ENCODE peak calls at places on chromosomes 7 and 10, in seven cellular contexts. E, B, K, Y, L, T and R are unnamed samples.

GRCh38 chr10:63696205-63696604 is 175.0 kb downstream of the REEP3 start:
- DNase-seq in E (no peak), B (no peak), K (no peak), Y (no peak), L (no peak), T (no peak), R (no peak)

GRCh38 chr10:31157125-31157983 is 125.7 kb upstream of the ZNF438 start:
- DNase-seq in E (no peak), B (peak), K (no peak), Y (no peak), L (no peak), T (peak), R (no peak)

GRCh38 chr10:123156091-123156490 is 1.9 kb downstream of the BUB3 start:
- DNase-seq in E (no peak), B (peak), K (no peak), Y (no peak), L (no peak), T (peak), R (peak)

GRCh38 chr7:155590215-155591023 is 44.1 kb upstream of the CNPY1 start:
- DNase-seq in E (no peak), B (peak), K (no peak), Y (peak), L (no peak), T (peak), R (no peak)

GRCh38 chr10:109894516-109894915 is 28.8 kb downstream of the XPNPEP1 start:
- DNase-seq in E (no peak), B (peak), K (no peak), Y (no peak), L (no peak), T (peak), R (peak)

GRCh38 chr7:72753781-72754180 is 74.2 kb downstream of the TYW1B start:
- DNase-seq in E (no peak), B (no peak), K (no peak), Y (no peak), L (no peak), T (no peak), R (no peak)

GRCh38 chr10:45602082-45602730 is 70.4 kb downstream of the ZFAND4 start:
- DNase-seq in E (no peak), B (peak), K (no peak), Y (no peak), L (no peak), T (peak), R (peak)

GRCh38 chr10:74213571-74214162 is 62.6 kb downstream of the ADK start:
- DNase-seq in E (peak), B (no peak), K (no peak), Y (peak), L (peak), T (peak), R (peak)

GRCh38 chr7:6160191-6160623 is 112.2 kb downstream of the CYTH3 start:
- DNase-seq in E (no peak), B (peak), K (peak), Y (peak), L (no peak), T (peak), R (peak)

GRCh38 chr10:124229516-124230051 is 136.2 kb upstream of the CHST15 start:
- DNase-seq in E (no peak), B (no peak), K (no peak), Y (no peak), L (no peak), T (no peak), R (no peak)

GRCh38 chr7:158975526-158976467 is 119.4 kb downstream of the DYNC2I1 start:
- DNase-seq in E (no peak), B (no peak), K (no peak), Y (no peak), L (no peak), T (no peak), R (no peak)

GRCh38 chr7:34281260-34281659 is 375.9 kb downstream of the BMPER start:
- DNase-seq in E (no peak), B (no peak), K (no peak), Y (peak), L (no peak), T (no peak), R (peak)

GRCh38 chr7:158558816-158559215 is 28.8 kb downstream of the PTPRN2 start:
- DNase-seq in E (no peak), B (no peak), K (no peak), Y (no peak), L (no peak), T (no peak), R (no peak)

GRCh38 chr10:77925795-77926565 is 575 bp downstream of the DLG5 start:
- DNase-seq in E (no peak), B (no peak), K (peak), Y (peak), L (no peak), T (peak), R (peak)

GRCh38 chr10:80769700-80770160 is 232.0 kb downstream of the SH2D4B start:
- DNase-seq in E (no peak), B (no peak), K (no peak), Y (peak), L (no peak), T (no peak), R (no peak)

GRCh38 chr7:7103343-7104313 is 78.7 kb upstream of the C1GALT1 start:
- DNase-seq in E (no peak), B (peak), K (no peak), Y (peak), L (no peak), T (peak), R (peak)

GRCh38 chr10:62025134-62025794 is 123.8 kb downstream of the ARID5B start:
- DNase-seq in E (no peak), B (peak), K (no peak), Y (no peak), L (no peak), T (no peak), R (peak)

GRCh38 chr7:16753102-16753931 is at the start of gene TSPAN13:
- DNase-seq in E (peak), B (peak), K (peak), Y (peak), L (peak), T (peak), R (peak)

GRCh38 chr10:93941603-93942002 is 47.8 kb downstream of the SLC35G1 start:
- DNase-seq in E (no peak), B (no peak), K (no peak), Y (no peak), L (no peak), T (no peak), R (no peak)

GRCh38 chr7:23474098-23474828 is 4.0 kb upstream of the IGF2BP3 start:
- DNase-seq in E (peak), B (peak), K (peak), Y (peak), L (no peak), T (peak), R (peak)

GRCh38 chr7:92761391-92762098 is 74.8 kb downstream of the CDK6 start:
- DNase-seq in E (no peak), B (no peak), K (no peak), Y (no peak), L (no peak), T (no peak), R (no peak)

GRCh38 chr7:92766461-92767003 is 69.8 kb downstream of the CDK6 start:
- DNase-seq in E (no peak), B (peak), K (no peak), Y (no peak), L (no peak), T (peak), R (peak)

GRCh38 chr7:92765725-92766124 is 70.6 kb downstream of the CDK6 start:
- DNase-seq in E (no peak), B (peak), K (no peak), Y (no peak), L (no peak), T (peak), R (peak)

GRCh38 chr7:92763636-92764423 is 72.5 kb downstream of the CDK6 start:
- DNase-seq in E (no peak), B (peak), K (no peak), Y (peak), L (no peak), T (peak), R (peak)

GRCh38 chr7:92762853-92763252 is 73.5 kb downstream of the CDK6 start:
- DNase-seq in E (no peak), B (no peak), K (no peak), Y (no peak), L (no peak), T (no peak), R (no peak)
- TF ChIP-seq CTCF in E (no peak), B (no peak), K (no peak), Y (no peak), L (no peak), T (no peak), R (no peak)

DNA sequence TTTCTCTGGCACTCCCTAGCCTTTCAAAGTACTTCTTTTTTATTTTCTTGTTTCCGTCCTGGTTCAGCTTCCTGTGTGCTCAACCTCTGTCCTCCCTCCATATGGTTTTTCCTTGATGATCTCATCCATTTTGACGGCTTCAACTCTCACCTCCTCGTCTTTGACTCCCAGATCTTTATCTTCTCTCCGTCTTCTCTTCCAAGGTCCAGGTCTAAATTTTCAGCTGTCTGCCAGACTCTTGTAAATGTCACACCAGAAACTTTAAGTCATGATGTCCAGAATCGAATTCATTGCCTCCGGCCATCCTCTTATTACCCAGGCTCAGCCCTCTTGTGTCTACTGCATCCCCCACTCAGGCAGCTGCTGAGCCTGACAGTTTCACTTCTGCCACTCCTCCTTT is 23.4 kb upstream of the GFRA1 start:
- DNase-seq in E (no peak), B (no peak), K (no peak), Y (no peak), L (no peak), T (no peak), R (no peak)
- TF ChIP-seq CTCF in E (no peak), B (no peak), K (no peak), Y (no peak), L (no peak), T (no peak), R (no peak)

GRCh38 chr7:135341049-135341448 is 107.4 kb downstream of the STRA8 start:
- DNase-seq in E (no peak), B (no peak), K (no peak), Y (peak), L (no peak), T (no peak), R (no peak)
- TF ChIP-seq CTCF in E (no peak), B (no peak), K (no peak), Y (no peak), L (no peak), T (no peak), R (no peak)

GRCh38 chr10:68075550-68076004 is 494 bp upstream of the HERC4 start:
- DNase-seq in E (no peak), B (no peak), K (no peak), Y (no peak), L (no peak), T (no peak), R (no peak)

GRCh38 chr10:68073631-68074403 is 1.3 kb downstream of the HERC4 start:
- DNase-seq in E (no peak), B (no peak), K (no peak), Y (no peak), L (no peak), T (peak), R (peak)

GRCh38 chr10:68077026-68077425 is 1.9 kb upstream of the HERC4 start:
- DNase-seq in E (no peak), B (no peak), K (no peak), Y (no peak), L (no peak), T (no peak), R (no peak)

GRCh38 chr10:68074404-68074774 is 694 bp downstream of the HERC4 start:
- DNase-seq in E (no peak), B (no peak), K (no peak), Y (no peak), L (no peak), T (no peak), R (no peak)

GRCh38 chr10:68074775-68075549 is at the start of gene HERC4:
- DNase-seq in E (peak), B (peak), K (peak), Y (peak), L (peak), T (peak), R (peak)
- TF ChIP-seq CTCF in E (no peak), B (no peak), K (no peak), Y (no peak), L (no peak), T (no peak), R (no peak)

GRCh38 chr7:4484545-4484944 is 197.6 kb upstream of the FOXK1 start:
- DNase-seq in E (no peak), B (no peak), K (no peak), Y (no peak), L (no peak), T (no peak), R (no peak)

GRCh38 chr7:4483851-4484250 is 198.2 kb upstream of the FOXK1 start:
- DNase-seq in E (no peak), B (no peak), K (no peak), Y (no peak), L (no peak), T (no peak), R (no peak)

GRCh38 chr7:4479367-4480039 is 202.6 kb upstream of the FOXK1 start:
- DNase-seq in E (no peak), B (peak), K (no peak), Y (peak), L (no peak), T (peak), R (peak)
- TF ChIP-seq CTCF in E (no peak), B (peak), K (peak), Y (peak), L (no peak), T (peak), R (peak)